ENCODE peak calls at places on chromosome 19, in five cellular contexts. U is hepatocyte, Y is heart right ventricle, P is AG04450, M is A549. X is an unnamed sample.
A peak's percentile ranks its signal among the peaks of the same experiment; 100 is the strongest.

GRCh38 chr19:48397263-48397635 is 3.8 kb downstream of the GRIN2D start:
- DNase-seq in M (no peak), Y (no peak), P (no peak), U (no peak), X (no peak)

GRCh38 chr19:8695911-8696310 is 2.7 kb downstream of the ACTL9 start:
- DNase-seq in U (no peak), M (no peak), Y (no peak), P (no peak), X (no peak)

GRCh38 chr19:55441692-55442321 is 1.3 kb downstream of the SHISA7 start:
- DNase-seq in Y (no peak), P (no peak), U (no peak), M (no peak), X (peak; percentile 89)

GRCh38 chr19:33683881-33684549 is 62.3 kb downstream of the CHST8 start:
- DNase-seq in Y (peak; percentile 33), U (peak; percentile 86), P (peak; percentile 6), M (peak; percentile 49), X (peak; percentile 90)

GRCh38 chr19:56105090-56105701 is 15.9 kb downstream of the ZNF787 start:
- DNase-seq in U (peak; percentile 80), P (no peak), M (peak; percentile 57), Y (peak; percentile 69), X (peak; percentile 85)

GRCh38 chr19:32404213-32404938 is 1.2 kb upstream of the DPY19L3 start:
- DNase-seq in M (no peak), P (no peak), Y (no peak), U (no peak), X (peak; percentile 33)

GRCh38 chr19:1591421-1592022 is 1.1 kb downstream of the MBD3 start:
- DNase-seq in M (no peak), U (peak; percentile 37), P (no peak), Y (no peak), X (no peak)

GRCh38 chr19:719081-719512 is 10.4 kb downstream of the PALM start:
- DNase-seq in U (no peak), M (no peak), P (no peak), Y (peak; percentile 66), X (no peak)

GRCh38 chr19:9673912-9674668 is 810 bp downstream of the ZNF562 start:
- DNase-seq in Y (no peak), U (no peak), P (no peak), M (no peak), X (no peak)

GRCh38 chr19:982567-983170 is 1.5 kb upstream of the WDR18 start:
- DNase-seq in Y (peak; percentile 83), M (peak; percentile 80), U (peak; percentile 88), P (no peak), X (peak; percentile 85)

GRCh38 chr19:30448386-30449130 is 76.4 kb downstream of the ZNF536 start:
- DNase-seq in Y (no peak), U (no peak), P (no peak), M (no peak), X (no peak)

GRCh38 chr19:30445385-30445784 is 73.2 kb downstream of the ZNF536 start:
- DNase-seq in Y (no peak), U (no peak), P (no peak), M (no peak), X (no peak)

GRCh38 chr19:30449191-30449590 is 77.0 kb downstream of the ZNF536 start:
- DNase-seq in Y (no peak), U (no peak), M (no peak), P (no peak), X (no peak)

GRCh38 chr19:30446844-30447243 is 74.7 kb downstream of the ZNF536 start:
- DNase-seq in U (no peak), Y (no peak), M (no peak), P (no peak), X (no peak)

GRCh38 chr19:30447276-30447870 is 75.2 kb downstream of the ZNF536 start:
- DNase-seq in P (no peak), Y (no peak), M (no peak), U (no peak), X (no peak)
- H3K27ac ChIP-seq in P (no peak overlapping the region), Y (no peak overlapping the region), M (no peak overlapping the region), U (no peak overlapping the region), X (no peak overlapping the region)

GRCh38 chr19:16897572-16898056 is 8.8 kb downstream of the F2RL3 start:
- DNase-seq in U (no peak), M (no peak), P (no peak), Y (no peak), X (no peak)
- TF ChIP-seq CTCF in U (no peak), M (no peak), P (no peak), Y (no peak), X (no peak)

GRCh38 chr19:38667552-38668205 is 20.2 kb downstream of the ACTN4 start:
- DNase-seq in P (no peak), M (no peak), Y (no peak), U (peak; percentile 63), X (no peak)

GRCh38 chr19:38666662-38667448 is 19.4 kb downstream of the ACTN4 start:
- DNase-seq in P (no peak), U (peak; percentile 79), M (no peak), Y (no peak), X (no peak)

GRCh38 chr19:38665219-38665931 is 17.9 kb downstream of the ACTN4 start:
- DNase-seq in P (no peak), Y (no peak), M (no peak), U (no peak), X (no peak)

GRCh38 chr19:38664503-38665211 is 17.2 kb downstream of the ACTN4 start:
- DNase-seq in P (no peak), Y (no peak), M (no peak), U (no peak), X (no peak)

DNA sequence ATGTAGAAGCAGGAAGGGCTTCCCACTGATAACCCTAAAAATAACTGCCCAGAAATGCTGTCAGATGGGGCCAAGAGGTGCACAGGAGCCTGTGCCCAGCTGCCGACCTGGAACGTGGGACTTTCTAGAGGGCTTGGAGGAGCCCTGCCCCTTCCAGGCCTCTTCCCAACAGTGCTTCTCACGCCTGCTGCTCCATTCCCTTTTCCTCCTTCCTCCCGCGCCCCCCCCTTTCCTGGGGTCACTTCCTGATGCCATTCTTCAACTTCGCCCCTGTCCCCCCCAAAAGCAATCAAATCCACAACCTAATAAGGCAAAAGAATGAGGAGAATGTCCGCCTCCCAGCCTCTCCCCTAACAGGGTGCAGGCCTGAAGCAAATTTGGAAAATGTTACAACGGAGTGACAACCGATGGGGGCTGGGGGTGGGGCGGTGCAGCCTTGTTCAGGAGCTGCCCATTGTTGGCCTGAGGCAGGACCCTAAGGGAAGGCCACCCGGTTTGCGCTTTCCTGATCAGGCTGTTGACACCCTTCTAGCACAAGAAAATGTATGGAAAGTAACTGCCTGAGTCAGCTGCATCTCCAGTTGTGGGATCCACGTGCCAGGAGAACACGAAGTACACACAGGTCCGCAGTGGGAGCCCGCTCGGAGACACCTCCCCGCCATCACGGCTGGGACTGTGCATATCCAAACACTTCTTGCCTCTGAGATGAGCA is 18.7 kb downstream of the ACTN4 start:
- DNase-seq in P (no peak), U (peak; percentile 55), M (no peak), Y (peak; percentile 55), X (peak; percentile 91)
- H3K27ac ChIP-seq in P (peak overlapping the region; percentile 95), U (peak overlapping the region; percentile 85), M (peak overlapping the region; percentile 91), Y (peak overlapping the region; percentile 96), X (peak overlapping the region; percentile 93)

DNA sequence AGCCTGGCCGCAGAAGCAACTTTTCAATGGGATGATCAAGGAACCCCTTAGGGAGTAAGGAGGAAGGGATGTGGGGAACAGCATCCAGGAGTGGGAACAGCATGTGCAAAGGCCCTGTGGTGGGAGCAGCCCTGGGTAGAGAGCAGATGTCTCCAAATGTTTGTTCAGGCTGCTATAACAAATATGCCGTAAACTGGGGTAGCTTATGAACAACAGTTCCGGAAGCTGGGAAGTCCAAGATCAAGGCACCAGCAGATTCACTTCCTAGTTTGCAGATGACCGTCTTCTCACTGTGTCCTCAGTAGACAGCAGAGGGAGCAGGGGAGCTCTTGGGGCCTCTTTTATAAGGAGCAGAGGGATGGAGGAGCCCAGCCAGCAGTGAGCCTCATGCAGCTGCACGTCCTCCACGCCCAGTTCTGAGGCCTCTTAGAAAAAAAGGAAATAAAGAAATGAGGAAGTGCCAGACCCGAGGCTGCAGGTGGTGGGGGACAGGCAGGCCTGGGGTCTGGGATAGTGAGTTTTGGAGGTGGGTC is 4.2 kb upstream of the LRRC25 start:
- DNase-seq in P (no peak), U (peak; percentile 90), Y (peak; percentile 47), M (no peak), X (no peak)
- TF ChIP-seq CTCF in P (peak; percentile 62), U (peak; percentile 53), Y (peak; percentile 26), M (peak; percentile 45), X (peak; percentile 60)

GRCh38 chr19:4707322-4707721 is 16.3 kb downstream of the DPP9 start:
- DNase-seq in M (no peak), Y (no peak), P (no peak), U (no peak), X (no peak)
- H3K27ac ChIP-seq in M (no peak overlapping the region), Y (peak overlapping the region; percentile 38), P (no peak overlapping the region), U (no peak overlapping the region), X (no peak overlapping the region)

DNA sequence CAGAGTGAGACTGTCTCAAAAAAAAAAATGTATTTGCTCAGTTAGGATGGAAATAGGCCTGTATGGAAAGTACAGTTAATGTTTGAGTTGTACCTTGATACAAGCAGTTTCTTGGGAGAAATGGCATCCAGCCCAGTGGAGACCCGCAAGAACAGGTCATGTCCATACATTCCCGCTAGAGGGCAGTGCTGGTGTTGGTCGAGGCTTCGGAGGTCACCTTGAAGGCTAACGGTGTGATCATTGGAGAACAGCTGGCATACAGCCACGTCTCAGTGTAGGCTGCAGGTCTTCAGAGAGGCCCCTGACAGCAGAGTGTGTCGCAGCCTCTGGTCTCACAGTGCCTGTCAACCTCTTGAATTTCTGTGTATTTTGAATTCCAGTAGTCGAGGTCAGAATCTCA is 7.5 kb downstream of the ZNF610 start:
- DNase-seq in P (no peak), Y (peak; percentile 19), U (peak; percentile 75), M (no peak), X (peak; percentile 85)
- TF ChIP-seq CTCF in P (peak; percentile 20), Y (peak; percentile 77), U (peak; percentile 49), M (no peak), X (peak; percentile 87)

GRCh38 chr19:46878613-46879375 is 18.0 kb downstream of the ARHGAP35 start:
- DNase-seq in U (no peak), Y (no peak), P (peak; percentile 66), M (no peak), X (no peak)

GRCh38 chr19:46868444-46868843 is 7.6 kb downstream of the ARHGAP35 start:
- DNase-seq in U (no peak), M (no peak), Y (no peak), P (no peak), X (no peak)

GRCh38 chr19:46875657-46876056 is 14.9 kb downstream of the ARHGAP35 start:
- DNase-seq in Y (no peak), M (no peak), U (no peak), P (no peak), X (no peak)

GRCh38 chr19:46875234-46875633 is 14.4 kb downstream of the ARHGAP35 start:
- DNase-seq in P (no peak), M (no peak), U (no peak), Y (no peak), X (no peak)

GRCh38 chr19:46872967-46873366 is 12.2 kb downstream of the ARHGAP35 start:
- DNase-seq in M (no peak), Y (no peak), P (no peak), U (no peak), X (no peak)
- H3K27ac ChIP-seq in M (no peak overlapping the region), Y (no peak overlapping the region), P (no peak overlapping the region), U (no peak overlapping the region), X (no peak overlapping the region)

X was measured in H9.